ENCODE peak calls at places on chromosome 22, in seven cellular contexts. C is transverse colon, Z is A549, N is K562, H is upper lobe of left lung, P is IMR-90, D is spleen. Y is an unnamed sample.

GRCh38 chr22:35376728-35377472 is 4.0 kb upstream of the HMOX1 start:
- DNase-seq in H (peak), Z (peak), C (peak), N (peak), D (peak), P (peak), Y (peak)

GRCh38 chr22:17672417-17672991 is 33.9 kb downstream of the BCL2L13 start:
- DNase-seq in D (no peak), P (peak), C (no peak), Z (no peak), H (no peak), N (no peak), Y (no peak)

GRCh38 chr22:37410174-37411055 is 16.9 kb downstream of the ELFN2 start:
- DNase-seq in N (no peak), C (no peak), H (peak), Z (no peak), P (no peak), D (no peak), Y (no peak)

GRCh38 chr22:25067851-25068421 is 115.4 kb downstream of the KIAA1671 start:
- DNase-seq in N (no peak), H (no peak), D (peak), P (no peak), C (peak), Z (no peak), Y (no peak)

GRCh38 chr22:32339190-32340012 is 18.3 kb upstream of the RFPL3 start:
- DNase-seq in P (no peak), N (no peak), D (peak), C (no peak), H (no peak), Z (no peak), Y (no peak)

GRCh38 chr22:19183216-19183615 is 4.7 kb upstream of the SLC25A1 start:
- DNase-seq in N (no peak), P (no peak), C (no peak), H (no peak), Z (no peak), D (no peak), Y (no peak)

GRCh38 chr22:32991353-32992115 is 66.6 kb downstream of the SYN3 start:
- DNase-seq in H (peak), N (no peak), P (no peak), C (no peak), Z (no peak), D (no peak), Y (no peak)

GRCh38 chr22:28582806-28583205 is 96.8 kb downstream of the TTC28 start:
- DNase-seq in N (no peak), H (no peak), Z (no peak), C (no peak), D (no peak), P (peak), Y (no peak)

GRCh38 chr22:29951675-29952413 is 68.9 kb downstream of the MTMR3 start:
- DNase-seq in D (no peak), Z (no peak), C (no peak), H (no peak), P (no peak), N (peak), Y (no peak)

GRCh38 chr22:17581056-17581455 is 17.8 kb downstream of the SLC25A18 start:
- DNase-seq in N (no peak), C (no peak), H (no peak), P (no peak), D (no peak), Z (no peak), Y (no peak)

GRCh38 chr22:30204742-30205111 is 41.8 kb downstream of the LIF start:
- DNase-seq in H (no peak), D (no peak), Z (no peak), P (peak), N (no peak), C (peak), Y (no peak)

GRCh38 chr22:32698926-32699619 is 102.4 kb upstream of the TIMP3 start:
- DNase-seq in Z (no peak), H (no peak), N (no peak), P (no peak), D (no peak), C (peak), Y (no peak)

GRCh38 chr22:47192651-47193437 is 430.4 kb downstream of the TBC1D22A start:
- DNase-seq in Z (peak), P (no peak), H (peak), N (peak), C (peak), D (peak), Y (no peak)

GRCh38 chr22:48660104-48660794 is 1167.4 kb downstream of the BRD1 start:
- DNase-seq in P (no peak), C (no peak), H (no peak), N (no peak), Z (no peak), D (no peak), Y (no peak)

GRCh38 chr22:31550871-31551370 is 54.6 kb downstream of the SFI1 start:
- DNase-seq in P (no peak), D (no peak), Z (no peak), H (no peak), N (no peak), C (no peak), Y (no peak)

GRCh38 chr22:29780781-29781676 is 13.9 kb downstream of the UQCR10 start:
- DNase-seq in N (peak), D (no peak), C (no peak), P (peak), Z (no peak), H (no peak), Y (no peak)

GRCh38 chr22:24325105-24325757 is 54.6 kb downstream of the SPECC1L start:
- DNase-seq in Z (peak), N (peak), H (no peak), P (peak), C (no peak), D (no peak), Y (no peak)

GRCh38 chr22:25350551-25350971 is 131.1 kb downstream of the CRYBB2 start:
- DNase-seq in D (peak), H (peak), Z (no peak), P (no peak), C (no peak), N (no peak), Y (no peak)

GRCh38 chr22:48106215-48106614 is 1343.8 kb downstream of the TBC1D22A start:
- DNase-seq in H (no peak), Z (no peak), D (no peak), N (no peak), P (no peak), C (no peak), Y (no peak)

GRCh38 chr22:24146791-24147353 is 34.4 kb upstream of the SUSD2 start:
- DNase-seq in C (peak), Z (no peak), H (no peak), P (peak), D (no peak), N (no peak), Y (no peak)

GRCh38 chr22:30210235-30210831 is 36.2 kb downstream of the LIF start:
- DNase-seq in D (peak), N (no peak), Z (peak), C (no peak), H (no peak), P (peak), Y (no peak)

GRCh38 chr22:29344137-29344536 is 28.6 kb upstream of the RASL10A start:
- DNase-seq in Z (peak), C (peak), P (peak), D (no peak), H (peak), N (no peak), Y (peak)

GRCh38 chr22:50313600-50313999 is 6.2 kb upstream of the PLXNB2 start:
- DNase-seq in N (no peak), P (no peak), C (no peak), Z (no peak), H (no peak), D (peak), Y (peak)
- H3K4me3 ChIP-seq in N (no peak), P (no peak), C (no peak), Z (no peak), H (no peak), D (no peak), Y (no peak)

DNA sequence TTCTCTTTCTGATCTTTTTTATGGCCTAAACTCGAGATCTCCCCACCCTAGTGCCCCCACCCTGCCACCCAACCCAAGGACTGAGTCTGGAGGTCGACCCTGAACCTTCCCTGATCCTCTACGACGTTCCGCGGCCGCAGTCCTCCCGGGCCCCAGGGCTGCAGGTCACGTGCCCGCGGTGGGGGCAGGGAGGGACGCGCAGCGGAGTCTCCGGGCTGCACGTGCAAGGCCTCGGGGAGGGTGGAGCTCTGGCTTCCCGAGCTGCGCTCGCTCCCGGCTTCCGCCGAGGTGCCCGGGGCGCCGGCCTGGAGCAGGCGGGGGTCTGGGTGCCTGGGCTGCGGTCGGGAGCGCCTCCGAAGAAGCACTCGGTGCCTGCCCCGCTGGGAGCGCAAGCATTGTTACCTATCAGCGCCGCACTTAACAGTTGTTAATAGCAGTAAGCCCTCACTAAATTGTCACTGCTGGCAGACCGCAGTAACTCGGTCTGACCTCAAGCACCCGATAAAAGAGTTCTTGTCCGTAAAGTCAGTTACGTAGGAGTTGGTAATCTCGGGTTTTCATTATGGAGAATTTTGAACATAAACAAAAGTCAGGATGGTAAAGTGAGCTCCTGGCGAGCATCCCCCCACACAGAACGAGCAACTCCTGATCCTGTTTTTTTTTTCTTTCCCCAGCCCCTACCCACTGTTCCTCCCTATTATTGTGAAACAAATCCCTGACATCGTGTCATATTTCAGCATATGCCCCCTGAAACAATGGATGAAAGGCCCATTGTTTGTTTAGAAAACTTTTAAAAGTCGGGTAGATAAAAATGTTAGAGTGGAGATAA is 69.7 kb upstream of the EP300 start:
- DNase-seq in H (peak), C (peak), P (peak), D (peak), N (peak), Z (peak), Y (peak)
- TF ChIP-seq POLR2A in H (peak), C (peak), P (no peak), D (peak), N (no peak), Z (peak), Y (peak)

GRCh38 chr22:20944042-20944441 is 23.0 kb upstream of the AIFM3 start:
- DNase-seq in P (no peak), C (no peak), D (no peak), N (no peak), Z (no peak), H (no peak), Y (no peak)
- H3K4me3 ChIP-seq in P (no peak), C (no peak), D (no peak), N (no peak), Z (no peak), H (no peak), Y (no peak)

GRCh38 chr22:42330170-42330569 is 59.7 kb upstream of the TCF20 start:
- DNase-seq in C (no peak), N (no peak), D (no peak), P (no peak), Z (no peak), H (no peak), Y (no peak)
- TF ChIP-seq POLR2A in C (no peak), N (no peak), D (no peak), P (no peak), Z (no peak), H (no peak), Y (no peak)

DNA sequence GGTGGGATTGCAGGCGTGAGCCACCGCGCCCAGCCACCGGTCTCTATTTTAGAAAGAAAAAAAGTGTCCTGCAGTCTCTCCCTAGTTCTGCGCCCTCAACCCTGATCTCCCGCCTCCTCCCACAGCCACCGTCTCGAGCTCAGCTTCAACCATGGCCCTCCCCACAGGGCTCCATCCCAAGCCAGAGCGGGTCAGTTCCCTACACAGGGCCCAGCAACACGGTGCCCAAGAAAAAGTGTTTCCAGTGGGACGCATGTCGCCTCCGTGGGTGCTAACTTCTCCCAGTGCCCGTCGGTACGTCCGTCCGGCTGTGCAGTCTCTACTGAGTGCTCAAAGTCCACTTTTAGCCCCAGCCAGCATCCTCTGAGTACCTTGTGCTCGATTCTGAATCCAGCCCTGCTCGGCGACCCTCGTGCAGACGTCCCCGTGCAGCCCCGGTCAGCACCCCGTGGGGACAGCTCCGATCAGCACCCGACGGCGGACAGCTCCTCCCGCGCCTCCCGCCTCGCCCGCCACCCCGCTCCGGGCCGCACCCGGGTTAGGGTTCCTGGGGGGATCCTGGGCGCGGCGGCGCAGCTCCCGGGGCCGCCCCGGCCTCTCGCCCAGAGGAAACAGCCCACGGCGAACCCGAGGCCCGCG is 658 bp upstream of the MAPK8IP2 start:
- DNase-seq in P (no peak), Z (no peak), D (peak), H (peak), C (peak), N (peak), Y (no peak)
- H3K4me3 ChIP-seq in P (no peak), Z (peak), D (peak), H (no peak), C (peak), N (no peak), Y (no peak)

GRCh38 chr22:39244496-39245129 is at the start of gene PDGFB:
- DNase-seq in Z (peak), C (peak), N (peak), D (no peak), H (no peak), P (no peak), Y (no peak)
- TF ChIP-seq POLR2A in Z (peak), C (peak), N (no peak), D (peak), H (peak), P (no peak), Y (peak)

DNA sequence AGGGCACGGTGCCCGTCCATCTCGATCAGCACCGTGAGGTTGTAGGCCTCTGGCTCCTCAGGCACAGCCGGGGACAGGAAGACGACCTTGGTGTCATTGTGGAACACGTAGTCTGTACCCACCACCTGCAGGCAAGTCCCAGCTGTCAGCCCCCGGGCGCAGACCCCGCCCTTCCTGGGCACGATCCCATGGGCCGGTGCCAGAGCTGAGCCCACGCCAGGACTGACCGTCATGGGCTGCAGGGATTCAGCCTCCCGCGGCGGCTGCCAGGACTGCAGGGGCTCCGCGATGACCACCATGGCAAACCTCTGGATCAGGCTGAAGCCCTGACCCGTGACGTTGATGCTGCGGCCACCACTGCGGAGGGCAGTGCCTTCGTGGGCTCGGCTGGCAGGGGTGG is 11.8 kb upstream of the MAPK11 start:
- DNase-seq in P (no peak), Z (no peak), N (no peak), H (no peak), D (no peak), C (no peak), Y (no peak)
- H3K4me3 ChIP-seq in P (no peak), Z (no peak), N (no peak), H (no peak), D (no peak), C (no peak), Y (no peak)

DNA sequence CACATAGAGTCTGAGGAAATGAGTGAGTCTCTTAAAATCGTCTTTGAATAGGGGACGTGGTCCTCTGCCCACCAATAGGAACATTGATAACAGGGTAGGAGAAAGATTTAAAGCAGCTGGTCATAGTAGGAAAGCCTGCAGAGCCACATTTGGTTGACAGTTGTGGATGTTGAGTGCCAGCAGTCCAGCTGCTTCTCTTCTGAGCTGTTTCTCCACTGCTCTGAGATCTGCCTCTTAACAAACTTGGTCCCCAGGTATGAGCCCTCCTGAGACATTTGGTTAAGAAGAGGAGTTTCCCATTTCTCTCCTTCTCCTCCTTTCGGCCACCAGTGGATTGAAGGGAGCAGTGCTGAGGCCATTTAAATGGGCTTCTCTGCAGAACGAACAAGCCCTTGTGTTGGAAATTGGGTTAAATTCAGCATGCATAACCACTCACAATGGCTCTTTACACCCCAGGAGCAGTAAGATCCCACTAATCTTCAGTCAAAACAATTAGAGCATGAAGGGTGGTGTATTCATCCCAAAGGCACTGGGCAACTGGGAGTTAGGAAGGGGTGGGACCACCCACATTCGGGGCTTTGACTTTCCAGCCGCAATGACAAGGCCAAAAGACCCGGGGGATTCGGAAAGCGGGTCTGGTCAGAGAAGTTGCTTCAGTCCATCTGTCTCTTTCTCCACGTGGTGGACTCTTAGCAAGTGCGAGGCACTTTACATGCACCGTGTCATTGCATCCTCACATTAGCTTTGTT is 32.3 kb downstream of the MIAT start:
- DNase-seq in D (no peak), C (no peak), P (no peak), Z (no peak), H (no peak), N (no peak), Y (no peak)
- TF ChIP-seq POLR2A in D (no peak), C (no peak), P (no peak), Z (no peak), H (no peak), N (no peak), Y (no peak)

GRCh38 chr22:41478891-41479521 is 10.1 kb downstream of the ACO2 start:
- DNase-seq in P (peak), Z (no peak), H (peak), C (no peak), N (no peak), D (no peak), Y (peak)
- H3K4me3 ChIP-seq in P (no peak), Z (no peak), H (no peak), C (no peak), N (no peak), D (no peak), Y (no peak)

Y was measured in right lobe of liver.